ENCODE peak calls at places on chromosomes 13 and 19, in nine cellular contexts. E is foreskin fibroblast; C is fibroblast of lung; Q is activated naive CD8-positive, alpha-beta T cell treated with anti-CD3 and anti-CD28 coated beads, Interleukin-2, amount 50 U/mL, for 24 hours; Y is heart left ventricle; R is ACHN; N is fibroblast of pulmonary artery; I is T-helper 17 cell; W is SK-MEL-5. V is an unnamed sample.

GRCh38 chr13:32159147-32159869 is 127.7 kb downstream of the FRY start:
- DNase-seq in R (no peak), Q (no peak), W (no peak), E (peak; percentile 35), N (no peak), Y (no peak), C (peak; percentile 74), I (no peak), V (no peak)

GRCh38 chr19:18464646-18465045 is 26.7 kb upstream of the ISYNA1 start:
- DNase-seq in Y (no peak), Q (no peak), N (peak; percentile 89), I (no peak), R (no peak), C (peak; percentile 98), W (no peak), E (peak; percentile 66), V (no peak)

GRCh38 chr13:99123101-99124045 is 77.3 kb upstream of the UBAC2 start:
- DNase-seq in Q (no peak), E (peak; percentile 26), C (peak; percentile 1), W (no peak), N (peak; percentile 15), R (peak; percentile 40), Y (no peak), I (no peak), V (peak; percentile 83)

GRCh38 chr13:109569938-109570711 is 216.3 kb downstream of the IRS2 start:
- DNase-seq in Y (no peak), E (no peak), N (no peak), R (no peak), C (no peak), I (no peak), W (no peak), Q (peak; percentile 23), V (peak; percentile 13)

GRCh38 chr19:33303791-33304759 is 1.7 kb upstream of the CEBPA start:
- DNase-seq in E (no peak), W (no peak), C (peak; percentile 29), N (no peak), Y (peak; percentile 58), I (no peak), R (no peak), Q (no peak), V (no peak)

GRCh38 chr13:54965881-54966280 is 1937.3 kb downstream of the OLFM4 start:
- DNase-seq in N (no peak), E (no peak), W (peak; percentile 84), C (peak; percentile 63), R (peak; percentile 17), I (no peak), Y (no peak), Q (no peak), V (no peak)

GRCh38 chr19:51386882-51387520 is 773 bp downstream of the LIM2 start:
- DNase-seq in Q (no peak), R (no peak), W (no peak), C (no peak), Y (no peak), I (no peak), E (no peak), N (no peak), V (no peak)

GRCh38 chr19:54162241-54162805 is 2.8 kb upstream of the LENG1 start:
- DNase-seq in N (peak; percentile 62), Y (peak; percentile 90), W (peak; percentile 57), R (no peak), E (peak; percentile 50), C (peak; percentile 71), I (peak; percentile 71), Q (peak; percentile 82), V (peak; percentile 31)

GRCh38 chr13:114339779-114340534 is 25.7 kb downstream of the CHAMP1 start:
- DNase-seq in Y (no peak), W (peak; percentile 83), E (peak; percentile 55), C (peak; percentile 52), I (no peak), Q (peak; percentile 39), R (peak; percentile 60), N (peak; percentile 54), V (peak; percentile 59)

GRCh38 chr19:16160943-16161560 is 12.3 kb downstream of the CIB3 start:
- DNase-seq in C (peak; percentile 67), E (peak; percentile 67), W (no peak), Q (peak; percentile 80), I (no peak), Y (no peak), N (peak; percentile 40), R (peak; percentile 65), V (peak; percentile 70)

GRCh38 chr13:111868716-111869115 is 198.2 kb upstream of the SOX1 start:
- DNase-seq in N (no peak), Y (no peak), E (no peak), I (no peak), C (no peak), R (no peak), Q (no peak), W (no peak), V (no peak)

GRCh38 chr19:48812094-48812929 is 1.5 kb upstream of the BCAT2 start:
- DNase-seq in C (peak; percentile 80), Q (peak; percentile 76), N (peak; percentile 58), R (peak; percentile 72), E (peak; percentile 57), Y (peak; percentile 93), W (no peak), I (peak; percentile 56), V (peak; percentile 29)

GRCh38 chr19:862529-863304 is 3.3 kb downstream of the CFD start:
- DNase-seq in C (peak; percentile 56), W (peak; percentile 52), E (peak; percentile 25), R (no peak), N (peak; percentile 35), Y (peak; percentile 83), Q (peak; percentile 79), I (peak; percentile 70), V (peak; percentile 26)

GRCh38 chr19:4379383-4380253 is 20.7 kb downstream of the SH3GL1 start:
- DNase-seq in R (peak; percentile 73), E (no peak), I (no peak), C (no peak), W (no peak), Q (peak; percentile 65), N (peak; percentile 73), Y (no peak), V (peak; percentile 97)

GRCh38 chr19:40284501-40285352 is at the start of gene AKT2:
- DNase-seq in R (peak; percentile 49), W (peak; percentile 41), Y (no peak), C (peak; percentile 49), I (no peak), N (peak; percentile 51), E (peak; percentile 42), Q (peak; percentile 76), V (peak; percentile 27)

V was measured in myocyte.